ENCODE peak calls at places on chromosomes 1 and 21, in four cellular contexts. W is K562, L is GM12878, E is HepG2. O is an unnamed sample.

GRCh38 chr1:213512316-213512715 is 461.3 kb downstream of the RPS6KC1 start:
- DNase-seq in E (no peak), W (no peak), L (no peak), O (no peak)

GRCh38 chr1:163054056-163054706 is 15.0 kb upstream of the RGS4 start:
- DNase-seq in W (no peak), L (no peak), E (no peak), O (no peak)

GRCh38 chr1:54294846-54295245 is 94.9 kb downstream of the MRPL37 start:
- DNase-seq in E (no peak), W (no peak), L (no peak), O (no peak)

GRCh38 chr1:220817907-220818306 is 31.2 kb downstream of the MTARC1 start:
- DNase-seq in L (no peak), W (no peak), E (no peak), O (no peak)

GRCh38 chr1:210293191-210293607 is 35.5 kb upstream of the HHAT start:
- DNase-seq in E (no peak), L (no peak), W (no peak), O (no peak)

GRCh38 chr1:162954824-162955223 is 93.8 kb upstream of the CCDC190 start:
- DNase-seq in L (no peak), E (no peak), W (no peak), O (no peak)

GRCh38 chr1:198788561-198789064 is 149.8 kb downstream of the PTPRC start:
- DNase-seq in L (no peak), E (no peak), W (peak; percentile 15), O (no peak)

GRCh38 chr1:18927654-18928272 is 25.4 kb upstream of the ALDH4A1 start:
- DNase-seq in E (no peak), W (no peak), L (no peak), O (no peak)

GRCh38 chr1:240350910-240351331 is 259.2 kb downstream of the FMN2 start:
- DNase-seq in L (no peak), E (no peak), W (no peak), O (peak; percentile 14)

GRCh38 chr1:59156526-59157196 is 140.2 kb upstream of the FGGY start:
- DNase-seq in E (no peak), L (no peak), W (no peak), O (peak; percentile 67)

GRCh38 chr1:219466766-219467165 is 146.1 kb downstream of the ZC3H11B start:
- DNase-seq in W (no peak), L (no peak), E (no peak), O (no peak)

GRCh38 chr21:19228241-19228640 is 824.7 kb upstream of the TMPRSS15 start:
- DNase-seq in E (no peak), W (no peak), L (no peak), O (no peak)

GRCh38 chr1:208682664-208683013 is 438.5 kb upstream of the PLXNA2 start:
- DNase-seq in L (no peak), W (no peak), E (no peak), O (no peak)

GRCh38 chr1:116172666-116173065 is 61.5 kb downstream of the MAB21L3 start:
- DNase-seq in L (no peak), E (peak; percentile 72), W (no peak), O (no peak)

GRCh38 chr1:5966543-5967205 is 25.6 kb downstream of the NPHP4 start:
- DNase-seq in W (no peak), L (no peak), E (no peak), O (no peak)

GRCh38 chr1:42684139-42684538 is 1.9 kb downstream of the YBX1 start:
- DNase-seq in E (peak; percentile 20), L (no peak), W (peak; percentile 53), O (peak; percentile 42)

GRCh38 chr1:147083919-147084272 is 88.4 kb downstream of the PRKAB2 start:
- DNase-seq in E (no peak), L (no peak), W (no peak), O (no peak)

GRCh38 chr21:39014751-39015150 is 168.5 kb downstream of the PSMG1 start:
- DNase-seq in E (no peak), W (no peak), L (no peak), O (peak; percentile 17)

GRCh38 chr1:167453156-167453555 is 65.2 kb downstream of the CD247 start:
- DNase-seq in E (no peak), W (no peak), L (no peak), O (no peak)

DNA sequence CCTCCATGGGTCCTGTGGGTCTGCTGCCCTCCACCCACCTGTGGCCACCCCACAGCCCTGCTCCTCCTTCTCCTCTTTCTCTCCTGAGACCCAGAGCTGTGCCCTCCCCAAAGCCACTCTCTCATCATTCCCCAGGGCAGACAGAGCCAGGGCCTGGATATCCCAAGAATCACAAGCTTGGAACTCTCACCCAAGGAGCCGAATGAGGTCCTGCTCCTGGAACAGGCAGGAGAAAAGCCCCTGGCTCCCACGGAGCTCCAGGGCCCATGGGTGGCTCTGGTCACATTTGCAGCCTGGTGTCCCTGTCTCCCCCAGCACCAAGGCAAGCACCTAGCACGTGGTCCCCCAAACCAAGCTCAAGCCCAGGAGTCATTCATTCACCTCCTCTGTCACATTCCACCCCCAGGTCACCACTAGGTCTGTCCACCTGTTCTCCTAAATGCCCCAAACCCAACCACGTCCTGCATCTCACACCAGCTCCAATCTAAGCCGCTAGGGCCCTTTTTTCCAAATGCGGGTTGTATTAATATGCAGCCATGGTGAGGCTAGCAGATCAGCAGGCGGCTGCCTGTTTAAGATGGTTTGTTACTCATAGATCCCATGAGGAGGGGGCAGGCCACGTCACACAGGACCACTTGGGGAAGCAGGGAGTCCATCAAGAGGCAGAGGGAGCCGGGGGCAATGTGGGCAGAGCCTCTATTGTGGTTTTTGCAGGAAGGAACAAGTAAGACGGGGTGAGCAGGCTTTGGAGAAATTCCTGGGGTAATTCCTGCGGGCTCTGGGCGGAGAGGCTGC is 215.5 kb upstream of the VAMP3 start:
- DNase-seq in L (no peak), E (no peak), W (no peak), O (no peak)
- TF ChIP-seq POLR2AphosphoS2 in L (no peak), E (no peak), W (no peak), O (no peak)

DNA sequence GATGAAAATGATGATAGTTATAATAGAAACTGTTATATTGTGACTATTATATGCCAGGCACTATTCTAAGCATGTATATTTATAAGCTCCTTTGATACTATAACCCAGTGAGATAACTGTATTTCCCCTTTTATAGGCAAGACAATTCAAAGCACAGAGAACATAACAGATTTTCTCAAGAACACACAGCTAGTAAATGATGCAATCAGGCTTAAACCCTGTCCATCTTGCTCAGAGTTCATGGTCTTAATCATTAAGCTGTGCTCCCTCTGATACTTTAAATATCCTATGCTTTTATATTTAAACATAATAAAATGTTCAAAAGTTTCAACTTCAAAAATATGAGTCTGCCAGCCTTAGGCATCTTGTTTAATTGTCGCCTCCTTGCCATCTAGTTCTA is 88.6 kb downstream of the PHTF1 start:
- DNase-seq in E (no peak), W (no peak), L (no peak), O (no peak)
- TF ChIP-seq EP300 in E (no peak), W (no peak), L (no peak), O (no peak)

DNA sequence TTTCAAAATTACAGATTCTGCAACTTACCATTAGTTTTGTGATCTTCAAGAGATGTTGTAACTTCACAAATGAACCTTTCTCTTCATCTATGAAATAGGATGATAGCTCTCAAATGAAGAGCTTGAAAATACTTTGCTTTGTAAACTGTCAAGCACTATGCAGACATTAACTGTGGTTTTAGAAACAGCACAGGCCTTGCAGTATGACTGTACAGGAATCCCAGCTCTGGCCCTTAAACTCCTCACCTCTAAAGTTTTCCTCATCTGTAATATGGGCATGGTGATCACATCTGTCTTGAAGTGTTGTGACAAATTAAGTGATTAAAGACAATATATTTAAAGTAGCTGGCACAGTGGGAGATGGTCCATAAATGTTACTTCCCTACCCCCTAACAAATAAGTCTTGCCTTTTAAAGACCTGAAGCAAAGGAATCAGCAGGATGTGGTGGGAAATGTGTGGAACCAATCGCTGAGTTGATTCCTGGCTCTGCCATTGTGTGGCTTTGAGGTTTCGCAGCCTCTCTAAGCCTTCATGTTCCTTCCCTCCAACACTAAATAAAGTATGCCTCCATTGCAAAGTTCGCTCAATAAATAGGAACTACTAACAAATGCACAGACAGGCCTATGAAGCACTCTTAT is 5.5 kb upstream of the PTP4A2 start:
- DNase-seq in W (peak; percentile 49), E (no peak), L (no peak), O (no peak)
- TF ChIP-seq POLR2AphosphoS2 in W (no peak), E (no peak), L (no peak), O (no peak)

GRCh38 chr1:224607220-224608148 is 8.6 kb upstream of the CNIH3 start:
- DNase-seq in L (no peak), W (no peak), E (no peak), O (no peak)
- TF ChIP-seq EP300 in L (no peak), W (no peak), E (no peak), O (no peak)

GRCh38 chr1:245842106-245842505 is 665.0 kb downstream of the SMYD3 start:
- DNase-seq in L (no peak), W (no peak), E (no peak), O (no peak)
- TF ChIP-seq POLR2AphosphoS2 in L (no peak), W (no peak), E (no peak), O (no peak)

GRCh38 chr1:234007684-234008083 is 103.2 kb downstream of the SLC35F3 start:
- DNase-seq in L (no peak), E (no peak), W (no peak), O (no peak)

GRCh38 chr1:234000557-234001081 is 96.1 kb downstream of the SLC35F3 start:
- DNase-seq in E (no peak), W (no peak), L (no peak), O (no peak)

GRCh38 chr1:234001817-234002216 is 97.3 kb downstream of the SLC35F3 start:
- DNase-seq in L (no peak), E (no peak), W (no peak), O (peak; percentile 13)

GRCh38 chr1:234009668-234010067 is 105.2 kb downstream of the SLC35F3 start:
- DNase-seq in W (no peak), L (no peak), E (no peak), O (no peak)

GRCh38 chr1:234004575-234004974 is 100.1 kb downstream of the SLC35F3 start:
- DNase-seq in L (no peak), E (no peak), W (no peak), O (no peak)
- TF ChIP-seq EP300 in L (no peak), E (no peak), W (no peak), O (no peak)

GRCh38 chr1:22728751-22729399 is 18.2 kb downstream of the EPHB2 start:
- DNase-seq in W (no peak), L (no peak), E (no peak), O (no peak)
- TF ChIP-seq POLR2AphosphoS2 in W (no peak), L (no peak), E (no peak), O (no peak)

DNA sequence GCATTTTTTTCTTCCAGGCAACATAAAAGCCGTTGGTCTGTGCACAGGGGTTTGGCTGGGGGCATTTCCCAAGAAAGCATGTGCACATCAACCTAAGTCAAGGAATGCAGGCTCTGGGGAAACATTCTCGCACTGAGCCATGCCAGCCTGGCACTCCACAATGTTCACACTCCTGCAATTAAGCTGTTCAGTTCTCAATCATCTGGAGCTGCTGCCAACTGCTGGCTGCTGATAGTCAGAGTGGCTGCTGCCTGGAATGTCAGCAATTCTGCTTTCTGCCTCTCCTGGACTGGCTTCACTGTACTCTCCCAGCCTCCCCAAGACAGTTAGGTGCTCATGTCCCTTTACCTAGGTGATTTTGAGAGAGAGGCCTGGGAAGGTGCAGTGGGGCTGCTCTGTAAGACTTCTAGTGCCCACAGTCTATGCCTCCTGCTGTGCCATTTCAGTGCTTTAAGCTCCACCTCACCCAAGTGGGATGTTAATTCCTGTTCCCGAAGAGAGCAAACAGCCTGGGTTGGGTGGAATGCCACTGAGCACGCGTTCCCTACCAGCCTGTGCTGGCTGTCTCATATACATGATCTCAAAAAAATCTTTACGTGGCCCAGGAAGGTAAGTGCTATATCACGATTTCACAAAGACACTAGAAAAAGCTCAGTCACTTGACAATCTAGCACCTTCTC is 131.7 kb downstream of the BRINP2 start:
- DNase-seq in E (no peak), W (no peak), L (no peak), O (no peak)
- TF ChIP-seq EP300 in E (no peak), W (no peak), L (no peak), O (no peak)

O was measured in A549.